ENCODE peak calls at places on chromosome 18, in nine cellular contexts. One of them, this sample, is unnamed.

GRCh38 chr18:28088477-28088876 is 88.5 kb downstream of the CDH2 start:
- DNase-seq in tibial artery: no peak
- DNase-seq in AG04450: no peak
- DNase-seq in fibroblast of the aortic adventitia: no peak
- DNase-seq in right cardiac atrium: no peak
- DNase-seq in AG04449: no peak
- DNase-seq in cardiac fibroblast: no peak
- DNase-seq in adrenal gland: no peak
- DNase-seq in GM12865: no peak
- DNase-seq in this sample: no peak

GRCh38 chr18:75977069-75977468 is 518.0 kb downstream of the ZNF516 start:
- DNase-seq in GM12865: no peak
- DNase-seq in AG04450: no peak
- DNase-seq in fibroblast of the aortic adventitia: no peak
- DNase-seq in adrenal gland: no peak
- DNase-seq in cardiac fibroblast: no peak
- DNase-seq in tibial artery: no peak
- DNase-seq in AG04449: no peak
- DNase-seq in right cardiac atrium: no peak
- DNase-seq in this sample: no peak

GRCh38 chr18:54149078-54149697 is 75.3 kb downstream of the MBD2 start:
- DNase-seq in AG04450: peak
- DNase-seq in tibial artery: no peak
- DNase-seq in AG04449: peak
- DNase-seq in adrenal gland: peak
- DNase-seq in right cardiac atrium: peak
- DNase-seq in fibroblast of the aortic adventitia: peak
- DNase-seq in cardiac fibroblast: peak
- DNase-seq in GM12865: peak
- DNase-seq in this sample: peak

GRCh38 chr18:8801263-8801901 is 96.0 kb downstream of the MTCL1 start:
- DNase-seq in right cardiac atrium: no peak
- DNase-seq in AG04450: peak
- DNase-seq in tibial artery: no peak
- DNase-seq in adrenal gland: no peak
- DNase-seq in GM12865: no peak
- DNase-seq in cardiac fibroblast: peak
- DNase-seq in AG04449: peak
- DNase-seq in fibroblast of the aortic adventitia: peak
- DNase-seq in this sample: peak

GRCh38 chr18:40926679-40927078 is 1028.4 kb upstream of the PIK3C3 start:
- DNase-seq in cardiac fibroblast: no peak
- DNase-seq in AG04450: no peak
- DNase-seq in fibroblast of the aortic adventitia: no peak
- DNase-seq in AG04449: peak
- DNase-seq in GM12865: no peak
- DNase-seq in right cardiac atrium: no peak
- DNase-seq in adrenal gland: no peak
- DNase-seq in tibial artery: no peak
- DNase-seq in this sample: no peak

GRCh38 chr18:59270689-59271257 is 2.5 kb downstream of the RAX start:
- DNase-seq in AG04450: no peak
- DNase-seq in AG04449: no peak
- DNase-seq in cardiac fibroblast: no peak
- DNase-seq in adrenal gland: no peak
- DNase-seq in GM12865: no peak
- DNase-seq in tibial artery: no peak
- DNase-seq in right cardiac atrium: no peak
- DNase-seq in fibroblast of the aortic adventitia: no peak
- DNase-seq in this sample: no peak

GRCh38 chr18:64403784-64404498 is 255.1 kb upstream of the LINC00305 start:
- DNase-seq in AG04450: no peak
- DNase-seq in right cardiac atrium: no peak
- DNase-seq in GM12865: peak
- DNase-seq in adrenal gland: no peak
- DNase-seq in AG04449: no peak
- DNase-seq in fibroblast of the aortic adventitia: no peak
- DNase-seq in tibial artery: no peak
- DNase-seq in cardiac fibroblast: no peak
- DNase-seq in this sample: no peak

GRCh38 chr18:24189007-24189528 is 50.2 kb downstream of the CABYR start:
- DNase-seq in right cardiac atrium: no peak
- DNase-seq in adrenal gland: no peak
- DNase-seq in tibial artery: no peak
- DNase-seq in AG04450: no peak
- DNase-seq in cardiac fibroblast: peak
- DNase-seq in GM12865: peak
- DNase-seq in fibroblast of the aortic adventitia: peak
- DNase-seq in AG04449: no peak
- DNase-seq in this sample: no peak

GRCh38 chr18:4847066-4847465 is 350.0 kb downstream of the AKAIN1 start:
- DNase-seq in AG04450: no peak
- DNase-seq in cardiac fibroblast: no peak
- DNase-seq in tibial artery: no peak
- DNase-seq in right cardiac atrium: no peak
- DNase-seq in GM12865: no peak
- DNase-seq in adrenal gland: no peak
- DNase-seq in fibroblast of the aortic adventitia: no peak
- DNase-seq in AG04449: no peak
- DNase-seq in this sample: no peak

GRCh38 chr18:36711014-36711725 is 117.6 kb downstream of the TPGS2 start:
- DNase-seq in AG04450: no peak
- DNase-seq in right cardiac atrium: no peak
- DNase-seq in GM12865: no peak
- DNase-seq in AG04449: no peak
- DNase-seq in cardiac fibroblast: no peak
- DNase-seq in fibroblast of the aortic adventitia: no peak
- DNase-seq in tibial artery: no peak
- DNase-seq in adrenal gland: no peak
- DNase-seq in this sample: no peak

GRCh38 chr18:54220406-54220805 is 4.1 kb downstream of the MBD2 start:
- DNase-seq in tibial artery: no peak
- DNase-seq in GM12865: no peak
- DNase-seq in adrenal gland: no peak
- DNase-seq in cardiac fibroblast: no peak
- DNase-seq in right cardiac atrium: no peak
- DNase-seq in fibroblast of the aortic adventitia: no peak
- DNase-seq in AG04450: no peak
- DNase-seq in AG04449: no peak
- DNase-seq in this sample: no peak

GRCh38 chr18:70380915-70381896 is 92.4 kb downstream of the SOCS6 start:
- DNase-seq in AG04449: no peak
- DNase-seq in right cardiac atrium: peak
- DNase-seq in tibial artery: no peak
- DNase-seq in fibroblast of the aortic adventitia: no peak
- DNase-seq in AG04450: no peak
- DNase-seq in cardiac fibroblast: peak
- DNase-seq in adrenal gland: no peak
- DNase-seq in GM12865: no peak
- DNase-seq in this sample: no peak

GRCh38 chr18:10558967-10559298 is 33.1 kb downstream of the NAPG start:
- DNase-seq in cardiac fibroblast: no peak
- DNase-seq in AG04450: no peak
- DNase-seq in AG04449: no peak
- DNase-seq in adrenal gland: no peak
- DNase-seq in right cardiac atrium: no peak
- DNase-seq in tibial artery: no peak
- DNase-seq in GM12865: no peak
- DNase-seq in fibroblast of the aortic adventitia: no peak
- DNase-seq in this sample: no peak

GRCh38 chr18:10557085-10557677 is 31.4 kb downstream of the NAPG start:
- DNase-seq in adrenal gland: no peak
- DNase-seq in cardiac fibroblast: no peak
- DNase-seq in AG04450: no peak
- DNase-seq in AG04449: no peak
- DNase-seq in GM12865: no peak
- DNase-seq in right cardiac atrium: no peak
- DNase-seq in fibroblast of the aortic adventitia: no peak
- DNase-seq in tibial artery: no peak
- DNase-seq in this sample: no peak

GRCh38 chr18:10560457-10561045 is 34.7 kb downstream of the NAPG start:
- DNase-seq in tibial artery: peak
- DNase-seq in AG04449: no peak
- DNase-seq in right cardiac atrium: peak
- DNase-seq in AG04450: peak
- DNase-seq in GM12865: peak
- DNase-seq in fibroblast of the aortic adventitia: peak
- DNase-seq in cardiac fibroblast: peak
- DNase-seq in adrenal gland: peak
- DNase-seq in this sample: peak

GRCh38 chr18:10558243-10558966 is 32.6 kb downstream of the NAPG start:
- DNase-seq in GM12865: peak
- DNase-seq in AG04450: no peak
- DNase-seq in right cardiac atrium: no peak
- DNase-seq in tibial artery: no peak
- DNase-seq in cardiac fibroblast: no peak
- DNase-seq in AG04449: no peak
- DNase-seq in adrenal gland: no peak
- DNase-seq in fibroblast of the aortic adventitia: no peak
- DNase-seq in this sample: no peak

DNA sequence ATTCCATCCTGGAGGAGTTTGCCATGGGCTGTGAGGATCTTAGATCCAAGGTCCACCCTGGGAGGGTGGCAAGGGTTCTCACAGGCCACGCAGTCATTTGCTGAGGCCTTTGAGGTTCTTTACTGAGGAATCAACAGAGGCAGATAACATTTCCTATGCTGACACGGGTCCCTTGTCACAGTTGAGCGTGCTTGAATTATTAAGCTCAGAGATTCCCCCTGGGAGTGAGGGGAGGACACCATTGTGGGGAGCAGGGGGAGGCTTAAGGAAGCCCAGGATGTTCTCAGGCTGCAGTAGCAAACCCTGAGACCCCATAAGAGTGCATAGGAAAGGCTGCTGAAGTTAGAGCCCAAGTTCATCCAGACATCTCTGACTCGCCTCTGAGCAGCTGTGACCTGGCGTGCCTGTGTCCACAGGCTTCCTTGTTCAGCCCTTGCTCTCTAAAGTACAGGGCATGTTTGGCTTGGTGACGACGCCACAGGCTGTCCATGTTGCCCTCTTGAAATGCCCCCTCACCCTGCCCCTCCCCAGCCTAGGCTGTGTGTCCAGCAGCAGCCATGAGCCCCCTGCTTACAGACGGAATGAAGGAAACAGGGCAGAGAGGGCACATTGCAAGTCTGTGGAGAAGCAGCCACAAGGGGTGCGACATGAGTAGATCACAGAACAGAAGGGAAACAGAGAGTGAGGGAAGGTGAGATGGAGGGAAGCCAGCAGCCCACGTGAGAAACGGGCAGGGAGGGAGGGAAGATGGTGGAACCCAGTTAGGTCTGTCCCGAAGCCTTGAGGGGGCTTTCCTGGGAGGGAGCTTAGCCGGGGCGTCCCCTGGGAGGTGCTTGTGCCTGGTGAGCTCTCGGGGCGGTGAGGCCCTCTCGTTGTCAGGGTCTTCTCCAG is 34.0 kb downstream of the NAPG start:
- DNase-seq in right cardiac atrium: no peak
- DNase-seq in AG04449: no peak
- DNase-seq in GM12865: peak
- DNase-seq in adrenal gland: peak
- DNase-seq in tibial artery: no peak
- DNase-seq in AG04450: no peak
- DNase-seq in cardiac fibroblast: no peak
- DNase-seq in fibroblast of the aortic adventitia: no peak
- DNase-seq in this sample: no peak
- H3K4me3 ChIP-seq in right cardiac atrium: peak
- H3K4me3 ChIP-seq in AG04449: peak
- H3K4me3 ChIP-seq in GM12865: peak
- H3K4me3 ChIP-seq in adrenal gland: no peak
- H3K4me3 ChIP-seq in tibial artery: peak
- H3K4me3 ChIP-seq in AG04450: peak
- H3K4me3 ChIP-seq in cardiac fibroblast: peak
- H3K4me3 ChIP-seq in fibroblast of the aortic adventitia: no peak
- H3K4me3 ChIP-seq in this sample: peak

DNA sequence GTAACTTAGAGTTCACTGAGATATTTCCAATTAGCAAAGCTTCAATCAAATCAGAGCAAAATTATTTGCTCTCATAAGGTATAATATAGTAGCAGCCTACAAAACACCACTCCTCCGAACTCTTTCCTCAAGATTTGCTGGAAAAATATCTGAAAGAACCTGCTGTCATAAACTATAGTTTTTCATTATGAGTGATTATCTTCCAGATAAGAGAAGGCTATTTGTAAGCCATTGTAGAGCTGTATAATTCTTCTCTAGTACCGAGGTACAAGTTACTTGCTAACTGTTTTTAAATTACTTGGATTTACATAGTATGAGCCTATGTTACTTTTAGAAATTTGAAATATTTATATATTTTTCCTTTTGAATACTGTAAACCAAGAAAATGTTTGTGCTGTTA is 2.1 kb downstream of the NDC80 start:
- DNase-seq in right cardiac atrium: no peak
- DNase-seq in GM12865: no peak
- DNase-seq in fibroblast of the aortic adventitia: no peak
- DNase-seq in cardiac fibroblast: no peak
- DNase-seq in AG04449: no peak
- DNase-seq in tibial artery: no peak
- DNase-seq in adrenal gland: no peak
- DNase-seq in AG04450: no peak
- DNase-seq in this sample: no peak
- H3K4me3 ChIP-seq in right cardiac atrium: no peak
- H3K4me3 ChIP-seq in GM12865: peak
- H3K4me3 ChIP-seq in fibroblast of the aortic adventitia: peak
- H3K4me3 ChIP-seq in cardiac fibroblast: no peak
- H3K4me3 ChIP-seq in AG04449: peak
- H3K4me3 ChIP-seq in tibial artery: no peak
- H3K4me3 ChIP-seq in adrenal gland: no peak
- H3K4me3 ChIP-seq in AG04450: peak
- H3K4me3 ChIP-seq in this sample: peak

GRCh38 chr18:34225218-34225553 is 473 bp upstream of the NOL4 start:
- DNase-seq in GM12865: no peak
- DNase-seq in AG04450: no peak
- DNase-seq in adrenal gland: no peak
- DNase-seq in right cardiac atrium: no peak
- DNase-seq in tibial artery: no peak
- DNase-seq in AG04449: no peak
- DNase-seq in fibroblast of the aortic adventitia: no peak
- DNase-seq in cardiac fibroblast: no peak
- DNase-seq in this sample: no peak
- H3K4me3 ChIP-seq in GM12865: no peak
- H3K4me3 ChIP-seq in AG04450: no peak
- H3K4me3 ChIP-seq in adrenal gland: peak
- H3K4me3 ChIP-seq in right cardiac atrium: peak
- H3K4me3 ChIP-seq in tibial artery: peak
- H3K4me3 ChIP-seq in AG04449: peak
- H3K4me3 ChIP-seq in fibroblast of the aortic adventitia: no peak
- H3K4me3 ChIP-seq in cardiac fibroblast: no peak
- H3K4me3 ChIP-seq in this sample: peak

GRCh38 chr18:67514465-67514864 is 2.1 kb downstream of the DSEL start:
- DNase-seq in cardiac fibroblast: no peak
- DNase-seq in right cardiac atrium: no peak
- DNase-seq in tibial artery: no peak
- DNase-seq in AG04449: no peak
- DNase-seq in adrenal gland: no peak
- DNase-seq in GM12865: no peak
- DNase-seq in fibroblast of the aortic adventitia: peak
- DNase-seq in AG04450: no peak
- DNase-seq in this sample: no peak
- H3K4me3 ChIP-seq in cardiac fibroblast: peak
- H3K4me3 ChIP-seq in right cardiac atrium: no peak
- H3K4me3 ChIP-seq in tibial artery: peak
- H3K4me3 ChIP-seq in AG04449: peak
- H3K4me3 ChIP-seq in adrenal gland: no peak
- H3K4me3 ChIP-seq in GM12865: no peak
- H3K4me3 ChIP-seq in fibroblast of the aortic adventitia: peak
- H3K4me3 ChIP-seq in AG04450: peak
- H3K4me3 ChIP-seq in this sample: peak

GRCh38 chr18:13448028-13448795 is 229.7 kb downstream of the LDLRAD4 start:
- DNase-seq in fibroblast of the aortic adventitia: no peak
- DNase-seq in right cardiac atrium: no peak
- DNase-seq in adrenal gland: no peak
- DNase-seq in tibial artery: peak
- DNase-seq in AG04450: no peak
- DNase-seq in AG04449: no peak
- DNase-seq in GM12865: no peak
- DNase-seq in cardiac fibroblast: no peak
- DNase-seq in this sample: no peak
- H3K4me3 ChIP-seq in fibroblast of the aortic adventitia: no peak
- H3K4me3 ChIP-seq in right cardiac atrium: no peak
- H3K4me3 ChIP-seq in adrenal gland: peak
- H3K4me3 ChIP-seq in tibial artery: peak
- H3K4me3 ChIP-seq in AG04450: no peak
- H3K4me3 ChIP-seq in AG04449: no peak
- H3K4me3 ChIP-seq in GM12865: no peak
- H3K4me3 ChIP-seq in cardiac fibroblast: no peak
- H3K4me3 ChIP-seq in this sample: no peak

This sample was measured in skeletal muscle cell.